ENCODE peak calls at places on chromosomes 2 and 18, in nine cellular contexts. D is aorta, N is lower lobe of right lung, G is tibial artery, A is endodermal cell, U is Peyer's patch, Q is RWPE2, K is adrenal gland, I is transverse colon. Z is an unnamed sample. For H3K27me3 and H3K4me1, the result is how much of the 10 kb centered on the place peaks cover.

GRCh38 chr2:54228945-54229344 is 27.1 kb downstream of the TSPYL6 start:
- DNase-seq in K (peak), A (no peak), G (peak), U (no peak), N (no peak), I (no peak), Q (no peak), D (peak), Z (no peak)

GRCh38 chr2:33086400-33087015 is 139.8 kb downstream of the LTBP1 start:
- DNase-seq in N (no peak), Q (no peak), G (no peak), U (no peak), I (peak), D (no peak), K (no peak), A (no peak), Z (no peak)

GRCh38 chr18:46829947-46830346 is 73.1 kb upstream of the ST8SIA5 start:
- DNase-seq in N (no peak), Q (no peak), G (no peak), A (no peak), D (no peak), K (no peak), I (no peak), U (no peak), Z (no peak)

GRCh38 chr2:239271471-239272255 is 129.2 kb downstream of the HDAC4 start:
- DNase-seq in A (no peak), U (no peak), D (no peak), Q (no peak), I (no peak), K (peak), N (no peak), G (no peak), Z (no peak)

GRCh38 chr18:8926464-8926863 is 176.0 kb upstream of the NDUFV2 start:
- DNase-seq in K (no peak), U (no peak), Q (no peak), I (no peak), N (no peak), A (no peak), G (no peak), D (no peak), Z (no peak)

GRCh38 chr2:109649736-109650695 is 35.9 kb downstream of the SOWAHC start:
- DNase-seq in D (no peak), G (no peak), I (no peak), Q (no peak), U (no peak), A (no peak), N (no peak), K (no peak), Z (no peak)

GRCh38 chr2:96431319-96431718 is 73.8 kb downstream of the NEURL3 start:
- DNase-seq in U (no peak), D (no peak), N (no peak), I (no peak), A (peak), Q (no peak), G (no peak), K (no peak), Z (no peak)

GRCh38 chr2:225038076-225038571 is 4.1 kb downstream of the DOCK10 start:
- DNase-seq in G (no peak), K (no peak), I (no peak), D (no peak), Q (no peak), U (no peak), N (no peak), A (no peak), Z (no peak)

GRCh38 chr2:2512931-2513330 is 181.9 kb upstream of the MYT1L start:
- DNase-seq in I (no peak), G (no peak), K (no peak), D (no peak), A (no peak), U (no peak), Q (no peak), N (no peak), Z (no peak)

GRCh38 chr2:161426788-161427412 is 10.8 kb downstream of the TBR1 start:
- DNase-seq in D (no peak), K (no peak), Q (no peak), G (no peak), N (no peak), U (no peak), I (no peak), A (peak), Z (no peak)

GRCh38 chr2:39289609-39290008 is 45.8 kb upstream of the CDKL4 start:
- DNase-seq in Q (no peak), D (no peak), K (no peak), N (no peak), I (no peak), U (no peak), A (no peak), G (no peak), Z (no peak)

GRCh38 chr2:46064396-46064795 is 232.8 kb upstream of the EPAS1 start:
- DNase-seq in U (no peak), K (no peak), D (no peak), I (no peak), Q (no peak), N (no peak), G (no peak), A (no peak), Z (no peak)

GRCh38 chr2:221571391-221572179 is 519 bp downstream of the EPHA4 start:
- DNase-seq in Q (no peak), G (peak), N (peak), A (peak), K (peak), D (peak), U (peak), I (peak), Z (peak)

GRCh38 chr2:210955591-210955990 is 399.2 kb downstream of the CPS1 start:
- DNase-seq in G (no peak), Q (no peak), K (no peak), D (no peak), A (no peak), N (no peak), U (no peak), I (no peak), Z (no peak)

GRCh38 chr2:105294844-105295481 is 34.6 kb downstream of the TGFBRAP1 start:
- DNase-seq in K (peak), N (no peak), U (no peak), D (no peak), Q (no peak), A (peak), G (no peak), I (no peak), Z (no peak)

GRCh38 chr2:118835739-118836410 is 11.6 kb downstream of the EN1 start:
- DNase-seq in K (no peak), D (no peak), U (no peak), Q (peak), I (no peak), N (no peak), G (no peak), A (peak), Z (no peak)

GRCh38 chr2:26274058-26274613 is 29.4 kb downstream of the HADHB start:
- DNase-seq in Q (peak), D (no peak), G (peak), I (peak), U (no peak), K (peak), N (no peak), A (no peak), Z (no peak)

GRCh38 chr2:46945671-46946070 is 30.1 kb upstream of the MCFD2 start:
- DNase-seq in G (no peak), U (no peak), K (no peak), I (no peak), N (no peak), D (no peak), A (no peak), Q (no peak), Z (no peak)

GRCh38 chr18:36831139-36831538 is 2.2 kb downstream of the KIAA1328 start:
- DNase-seq in D (no peak), U (no peak), A (no peak), N (no peak), Q (no peak), I (no peak), G (no peak), K (no peak), Z (no peak)

GRCh38 chr2:26561918-26562810 is 79.0 kb downstream of the CIB4 start:
- DNase-seq in N (peak), K (no peak), U (peak), I (peak), Q (peak), G (no peak), A (peak), D (peak), Z (peak)

GRCh38 chr2:188852752-188853151 is 121.4 kb upstream of the COL3A1 start:
- DNase-seq in K (no peak), I (no peak), U (no peak), D (no peak), Q (no peak), G (no peak), N (no peak), A (no peak), Z (no peak)

GRCh38 chr2:15912203-15912602 is 28.1 kb upstream of the MYCN start:
- DNase-seq in N (no peak), A (peak), D (no peak), I (peak), K (peak), G (no peak), U (no peak), Q (peak), Z (no peak)

GRCh38 chr2:173943738-173944137 is 21.4 kb downstream of the SP3 start:
- DNase-seq in N (no peak), I (no peak), K (no peak), A (no peak), U (no peak), Q (no peak), D (no peak), G (no peak), Z (no peak)

GRCh38 chr2:195320416-195320973 is 336.5 kb upstream of the SLC39A10 start:
- DNase-seq in N (no peak), K (no peak), Q (no peak), G (no peak), U (no peak), A (no peak), I (no peak), D (no peak), Z (no peak)

GRCh38 chr2:101737478-101738240 is 40.2 kb downstream of the MAP4K4 start:
- DNase-seq in N (no peak), A (no peak), K (no peak), I (no peak), Q (no peak), U (no peak), D (no peak), G (no peak), Z (no peak)

GRCh38 chr2:178782236-178782635 is 25.0 kb downstream of the TTN start:
- DNase-seq in I (no peak), G (no peak), D (no peak), N (no peak), K (no peak), A (no peak), U (no peak), Q (no peak), Z (no peak)

GRCh38 chr2:241308267-241308666 is 7.2 kb downstream of the HDLBP start:
- DNase-seq in D (no peak), G (no peak), Q (no peak), I (no peak), A (no peak), N (no peak), U (no peak), K (no peak), Z (no peak)

GRCh38 chr2:195199864-195200263 is 457.2 kb upstream of the SLC39A10 start:
- DNase-seq in N (no peak), I (no peak), K (no peak), Q (no peak), U (no peak), A (no peak), G (no peak), D (no peak), Z (no peak)

GRCh38 chr2:207375207-207375875 is 154.4 kb upstream of the CREB1 start:
- DNase-seq in A (no peak), G (no peak), I (no peak), N (no peak), U (no peak), K (no peak), Q (no peak), D (no peak), Z (no peak)

GRCh38 chr18:69401475-69402218 is 959 bp downstream of the DOK6 start:
- DNase-seq in U (no peak), A (peak), I (no peak), G (no peak), N (no peak), K (no peak), D (no peak), Q (peak), Z (no peak)

GRCh38 chr18:68791801-68792200 is 6.1 kb upstream of the CCDC102B start:
- DNase-seq in G (no peak), N (no peak), D (no peak), K (no peak), U (no peak), Q (no peak), A (no peak), I (no peak), Z (no peak)

GRCh38 chr2:206253125-206253787 is 21.2 kb upstream of the ZDBF2 start:
- DNase-seq in A (peak), G (no peak), K (no peak), D (no peak), I (no peak), Q (no peak), U (no peak), N (no peak), Z (no peak)

GRCh38 chr2:178513876-178514275 is 33.6 kb downstream of the PLEKHA3 start:
- DNase-seq in G (no peak), A (no peak), Q (no peak), D (no peak), U (no peak), K (no peak), I (no peak), N (no peak), Z (no peak)

GRCh38 chr2:175393851-175394250 is 212.3 kb upstream of the ATP5MC3 start:
- DNase-seq in D (no peak), Q (no peak), U (no peak), K (no peak), A (no peak), I (no peak), G (no peak), N (no peak), Z (no peak)
- H3K27me3 ChIP-seq in D (under half), Q (under half), U (under half), K (under half), A (under half), I (under half), G (under half), N (under half), Z (under half)

GRCh38 chr2:222796413-222797103 is 64.3 kb upstream of the ACSL3 start:
- DNase-seq in U (no peak), D (no peak), I (no peak), G (no peak), A (peak), Q (no peak), K (no peak), N (no peak), Z (no peak)
- H3K4me1 ChIP-seq in U (under half), D (under half), I (under half), G (under half), A (under half), Q (under half), K (under half), N (under half), Z (under half)

GRCh38 chr2:31239842-31240198 is 5.9 kb downstream of the EHD3 start:
- DNase-seq in D (peak), K (no peak), U (no peak), G (peak), N (no peak), I (no peak), A (peak), Q (no peak), Z (no peak)

GRCh38 chr2:31240406-31241365 is 6.7 kb downstream of the EHD3 start:
- DNase-seq in U (no peak), K (no peak), D (no peak), I (no peak), A (peak), G (no peak), N (no peak), Q (no peak), Z (no peak)

GRCh38 chr2:31238126-31238905 is 4.4 kb downstream of the EHD3 start:
- DNase-seq in K (no peak), I (no peak), N (no peak), A (peak), G (peak), D (no peak), Q (no peak), U (no peak), Z (no peak)

GRCh38 chr2:31237348-31238017 is 3.5 kb downstream of the EHD3 start:
- DNase-seq in K (no peak), I (no peak), U (no peak), G (no peak), Q (no peak), N (no peak), D (no peak), A (no peak), Z (no peak)

GRCh38 chr2:31238906-31239841 is 5.2 kb downstream of the EHD3 start:
- DNase-seq in Q (no peak), D (no peak), U (no peak), I (no peak), A (peak), K (no peak), G (no peak), N (no peak), Z (no peak)
- H3K27ac ChIP-seq in Q (no peak), D (peak), U (peak), I (peak), A (no peak), K (no peak), G (peak), N (peak), Z (no peak)

DNA sequence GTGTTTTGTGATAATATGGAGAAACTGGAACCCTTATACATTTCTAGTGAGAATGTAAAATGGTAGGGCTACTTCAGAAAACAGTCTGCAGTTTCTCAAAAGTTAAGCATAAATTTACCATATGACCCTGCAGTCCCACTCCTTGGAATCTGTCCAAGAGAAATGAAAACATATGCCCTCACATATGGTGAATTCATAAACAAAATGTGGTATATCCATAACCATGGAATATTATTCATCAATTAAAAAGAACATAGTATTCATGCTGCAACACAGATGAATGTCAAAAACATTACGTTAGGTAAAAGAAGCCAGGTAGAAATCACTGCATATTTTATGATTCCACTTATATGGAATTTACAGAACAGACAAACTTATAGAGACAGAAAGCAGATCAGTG is 11.8 kb downstream of the ROCK2 start:
- DNase-seq in A (no peak), G (no peak), U (no peak), I (no peak), D (no peak), N (no peak), Q (no peak), K (no peak), Z (no peak)
- H3K27me3 ChIP-seq in A (under half), G (under half), U (under half), I (under half), D (under half), N (under half), Q (under half), K (under half), Z (under half)

DNA sequence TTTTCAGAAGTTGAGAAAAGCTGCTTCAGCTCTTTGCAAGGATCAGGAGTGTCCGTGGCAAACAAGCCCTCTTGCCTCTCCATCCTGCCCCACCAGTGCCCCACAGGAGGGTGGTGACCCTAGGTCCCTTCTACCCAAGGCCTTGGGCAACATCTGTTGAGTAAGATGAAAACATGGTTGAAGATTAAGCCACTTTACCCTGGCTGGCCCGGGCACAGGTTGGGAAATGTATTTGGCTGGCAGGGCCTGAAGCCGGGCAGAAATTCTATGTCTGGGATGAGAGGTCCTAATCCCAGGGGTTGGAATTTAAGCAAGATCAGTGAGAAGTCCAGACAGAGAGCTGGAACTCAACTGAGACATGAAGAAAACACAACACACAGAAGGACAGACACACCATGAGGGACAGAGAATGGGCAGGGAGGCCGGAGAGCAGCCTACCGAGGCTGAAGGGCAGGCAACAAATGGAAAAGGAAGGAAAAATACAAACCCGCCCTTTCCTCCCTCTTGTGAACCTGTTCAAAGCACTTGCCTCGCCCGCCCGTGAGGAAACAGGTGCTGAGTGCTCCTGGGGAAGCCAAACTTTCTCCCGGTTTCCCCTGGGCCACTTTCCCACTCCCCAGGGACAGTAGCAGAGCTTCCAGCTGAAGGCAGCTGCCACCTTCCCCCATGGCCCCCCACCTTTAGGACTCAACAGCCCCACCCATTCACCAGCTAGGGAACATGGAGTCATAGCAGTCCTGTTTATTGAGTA is 86.1 kb downstream of the TNS1 start:
- DNase-seq in N (peak), K (no peak), A (no peak), Q (no peak), U (no peak), I (no peak), G (no peak), D (no peak), Z (no peak)
- H3K4me1 ChIP-seq in N (half or more), K (half or more), A (under half), Q (under half), U (under half), I (half or more), G (under half), D (under half), Z (under half)

GRCh38 chr2:38265461-38265860 is 111.6 kb downstream of the ATL2 start:
- DNase-seq in G (no peak), I (no peak), D (no peak), K (no peak), A (no peak), Q (no peak), N (no peak), U (no peak), Z (no peak)
- H3K27ac ChIP-seq in G (no peak), I (no peak), D (no peak), K (no peak), A (no peak), Q (no peak), N (no peak), U (no peak), Z (no peak)

GRCh38 chr2:233023761-233024410 is 8.6 kb upstream of the NEU2 start:
- DNase-seq in G (no peak), D (no peak), K (no peak), Q (no peak), A (no peak), U (no peak), N (no peak), I (no peak), Z (no peak)

GRCh38 chr2:233025706-233026105 is 6.8 kb upstream of the NEU2 start:
- DNase-seq in D (no peak), K (no peak), I (no peak), N (no peak), A (no peak), G (no peak), U (no peak), Q (no peak), Z (no peak)

GRCh38 chr2:233023007-233023760 is 9.3 kb upstream of the NEU2 start:
- DNase-seq in D (no peak), A (no peak), K (no peak), I (no peak), Q (no peak), U (no peak), G (no peak), N (no peak), Z (no peak)

GRCh38 chr2:233029321-233029720 is 3.2 kb upstream of the NEU2 start:
- DNase-seq in D (no peak), N (no peak), K (no peak), I (no peak), G (no peak), A (no peak), Q (no peak), U (no peak), Z (no peak)

DNA sequence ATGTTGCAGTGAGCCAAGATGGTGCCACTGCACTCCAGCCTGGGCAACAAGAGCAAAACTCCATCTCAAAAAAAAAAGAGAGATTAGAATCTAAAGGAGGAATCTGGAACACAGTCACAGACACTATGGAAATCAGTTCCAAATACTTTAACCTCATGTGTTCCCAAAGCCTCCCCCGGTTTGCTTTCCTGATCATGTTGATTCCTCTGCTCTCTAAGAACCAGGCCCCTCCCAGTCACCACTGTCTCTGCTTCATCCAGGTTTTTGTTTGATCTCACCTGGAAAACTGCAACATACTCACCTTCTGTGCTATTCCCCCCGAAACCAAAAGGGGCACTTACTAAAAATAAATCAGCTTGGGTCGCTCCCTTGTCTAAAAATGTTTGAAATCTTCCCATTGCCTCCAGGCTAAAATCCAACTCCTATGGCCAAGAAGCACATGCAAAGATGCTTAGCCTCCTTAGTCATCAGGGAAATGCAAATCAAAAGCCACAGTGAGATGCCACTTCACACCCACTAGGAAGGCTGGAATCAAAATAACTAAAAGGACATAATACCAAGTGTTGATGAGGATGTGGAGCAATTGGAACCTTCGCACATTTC is 6.2 kb upstream of the NEU2 start:
- DNase-seq in Q (no peak), N (no peak), U (no peak), D (no peak), G (no peak), I (no peak), K (no peak), A (no peak), Z (no peak)
- H3K27me3 ChIP-seq in Q (under half), N (under half), U (under half), D (under half), G (under half), I (under half), K (under half), A (under half), Z (under half)

Z was measured in CD8-positive, alpha-beta memory T cell.